ENCODE peak calls at places on chromosome 17, in four cellular contexts. One of them, this sample, is unnamed.
A peak's percentile ranks its signal among the peaks of the same experiment; 100 is the strongest.

GRCh38 chr17:8820311-8821010 is 21.3 kb upstream of the MFSD6L start:
- DNase-seq in body of pancreas: no peak
- DNase-seq in breast epithelium: no peak
- DNase-seq in heart left ventricle: no peak
- DNase-seq in this sample: no peak

GRCh38 chr17:47716381-47716780 is 16.7 kb upstream of the TBX21 start:
- DNase-seq in body of pancreas: no peak
- DNase-seq in heart left ventricle: no peak
- DNase-seq in breast epithelium: no peak
- DNase-seq in this sample: no peak

GRCh38 chr17:34443832-34444469 is 80.9 kb upstream of the CCL1 start:
- DNase-seq in breast epithelium: no peak
- DNase-seq in body of pancreas: no peak
- DNase-seq in heart left ventricle: no peak
- DNase-seq in this sample: peak; percentile 25

GRCh38 chr17:19756551-19756950 is 8.5 kb upstream of the ALDH3A1 start:
- DNase-seq in heart left ventricle: no peak
- DNase-seq in breast epithelium: no peak
- DNase-seq in body of pancreas: no peak
- DNase-seq in this sample: no peak

GRCh38 chr17:82977586-82977985 is 101.8 kb upstream of the METRNL start:
- DNase-seq in breast epithelium: no peak
- DNase-seq in body of pancreas: no peak
- DNase-seq in heart left ventricle: no peak
- DNase-seq in this sample: no peak

GRCh38 chr17:78939615-78940014 is 14.4 kb upstream of the TIMP2 start:
- DNase-seq in body of pancreas: no peak
- DNase-seq in heart left ventricle: no peak
- DNase-seq in breast epithelium: no peak
- DNase-seq in this sample: no peak

GRCh38 chr17:42002175-42002791 is 15.0 kb downstream of the DNAJC7 start:
- DNase-seq in breast epithelium: no peak
- DNase-seq in body of pancreas: no peak
- DNase-seq in heart left ventricle: no peak
- DNase-seq in this sample: no peak

GRCh38 chr17:78300962-78301820 is 58.7 kb downstream of the SOCS3 start:
- DNase-seq in heart left ventricle: no peak
- DNase-seq in breast epithelium: no peak
- DNase-seq in body of pancreas: no peak
- DNase-seq in this sample: no peak

GRCh38 chr17:51650202-51650601 is 389.9 kb downstream of the UTP18 start:
- DNase-seq in heart left ventricle: no peak
- DNase-seq in breast epithelium: no peak
- DNase-seq in body of pancreas: no peak
- DNase-seq in this sample: no peak

GRCh38 chr17:28524476-28525415 is 18.6 kb downstream of the FOXN1 start:
- DNase-seq in breast epithelium: peak; percentile 71
- DNase-seq in heart left ventricle: no peak
- DNase-seq in body of pancreas: peak; percentile 72
- DNase-seq in this sample: no peak

GRCh38 chr17:17467021-17467420 is 9.8 kb upstream of the MED9 start:
- DNase-seq in body of pancreas: no peak
- DNase-seq in breast epithelium: no peak
- DNase-seq in heart left ventricle: no peak
- DNase-seq in this sample: no peak

DNA sequence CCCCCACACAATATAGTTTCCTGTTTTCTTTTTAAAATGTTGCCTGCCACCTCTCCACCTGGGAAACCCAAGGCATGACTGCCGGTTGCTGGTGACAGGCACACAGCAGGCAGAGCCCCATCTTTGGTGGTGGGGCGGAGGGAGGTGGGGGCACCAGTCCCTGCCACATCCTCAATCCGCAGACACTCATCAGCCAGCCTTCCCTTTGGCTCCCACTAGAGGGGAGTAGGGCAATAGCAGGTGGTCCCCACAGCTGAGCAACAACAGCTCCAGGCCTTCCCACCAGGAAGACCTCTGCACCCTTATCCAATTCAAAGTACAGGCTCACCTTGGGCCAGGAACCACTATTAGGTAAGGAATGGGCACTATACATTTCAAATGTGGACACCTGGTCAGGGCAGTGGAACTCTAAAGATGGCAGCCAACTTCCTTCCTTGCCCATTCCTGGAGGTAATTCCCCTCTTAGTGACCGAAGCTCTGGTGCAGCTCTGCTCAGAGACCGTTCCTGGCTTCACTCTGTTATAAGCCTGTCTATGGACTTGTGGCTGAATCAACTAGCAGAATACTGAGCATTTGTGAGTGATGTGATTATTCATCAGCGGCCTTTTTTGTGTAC is 13.9 kb downstream of the RECQL5 start:
- DNase-seq in body of pancreas: no peak
- DNase-seq in heart left ventricle: no peak
- DNase-seq in breast epithelium: no peak
- DNase-seq in this sample: no peak
- TF ChIP-seq CTCF in body of pancreas: peak; percentile 53
- TF ChIP-seq CTCF in heart left ventricle: peak; percentile 50
- TF ChIP-seq CTCF in breast epithelium: no peak
- TF ChIP-seq CTCF in this sample: peak; percentile 39

GRCh38 chr17:58083491-58084316 is 485 bp downstream of the DYNLL2 start:
- DNase-seq in breast epithelium: no peak
- DNase-seq in body of pancreas: peak; percentile 74
- DNase-seq in heart left ventricle: peak; percentile 79
- DNase-seq in this sample: peak; percentile 77
- H3K4me3 ChIP-seq in breast epithelium: peak overlapping the region; percentile 97
- H3K4me3 ChIP-seq in body of pancreas: peak overlapping the region; percentile 95
- H3K4me3 ChIP-seq in heart left ventricle: peak overlapping the region; percentile 96
- H3K4me3 ChIP-seq in this sample: peak overlapping the region; percentile 96

DNA sequence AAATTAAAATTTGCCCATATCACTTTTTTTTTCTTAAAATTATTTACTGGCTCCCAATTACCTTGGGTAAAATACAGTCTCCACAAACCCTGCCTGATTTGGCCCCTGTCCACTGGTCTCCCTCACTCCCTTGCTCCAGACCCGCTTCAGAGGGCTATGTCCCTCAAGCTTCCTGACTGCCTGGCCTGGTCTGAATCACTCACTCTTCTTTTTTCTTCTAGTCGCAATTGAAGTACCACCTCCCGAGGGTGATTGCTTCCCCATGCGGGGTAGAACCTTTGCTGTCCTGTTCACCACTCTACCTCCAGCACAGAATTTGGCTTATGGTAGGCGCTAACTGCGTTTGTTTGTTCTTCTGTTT is 598 bp upstream of the PGAP3 start:
- DNase-seq in body of pancreas: no peak
- DNase-seq in breast epithelium: no peak
- DNase-seq in heart left ventricle: no peak
- DNase-seq in this sample: no peak
- TF ChIP-seq CTCF in body of pancreas: no peak
- TF ChIP-seq CTCF in breast epithelium: no peak
- TF ChIP-seq CTCF in heart left ventricle: no peak
- TF ChIP-seq CTCF in this sample: no peak

GRCh38 chr17:35539659-35540026 is 2.2 kb upstream of the SLFN12L start:
- DNase-seq in body of pancreas: no peak
- DNase-seq in breast epithelium: no peak
- DNase-seq in heart left ventricle: no peak
- DNase-seq in this sample: no peak

GRCh38 chr17:35541434-35541833 is 4.0 kb upstream of the SLFN12L start:
- DNase-seq in heart left ventricle: no peak
- DNase-seq in body of pancreas: no peak
- DNase-seq in breast epithelium: no peak
- DNase-seq in this sample: no peak

GRCh38 chr17:35543856-35544255 is 6.4 kb upstream of the SLFN12L start:
- DNase-seq in heart left ventricle: no peak
- DNase-seq in body of pancreas: no peak
- DNase-seq in breast epithelium: no peak
- DNase-seq in this sample: no peak

GRCh38 chr17:35542990-35543389 is 5.5 kb upstream of the SLFN12L start:
- DNase-seq in breast epithelium: no peak
- DNase-seq in body of pancreas: no peak
- DNase-seq in heart left ventricle: no peak
- DNase-seq in this sample: no peak

DNA sequence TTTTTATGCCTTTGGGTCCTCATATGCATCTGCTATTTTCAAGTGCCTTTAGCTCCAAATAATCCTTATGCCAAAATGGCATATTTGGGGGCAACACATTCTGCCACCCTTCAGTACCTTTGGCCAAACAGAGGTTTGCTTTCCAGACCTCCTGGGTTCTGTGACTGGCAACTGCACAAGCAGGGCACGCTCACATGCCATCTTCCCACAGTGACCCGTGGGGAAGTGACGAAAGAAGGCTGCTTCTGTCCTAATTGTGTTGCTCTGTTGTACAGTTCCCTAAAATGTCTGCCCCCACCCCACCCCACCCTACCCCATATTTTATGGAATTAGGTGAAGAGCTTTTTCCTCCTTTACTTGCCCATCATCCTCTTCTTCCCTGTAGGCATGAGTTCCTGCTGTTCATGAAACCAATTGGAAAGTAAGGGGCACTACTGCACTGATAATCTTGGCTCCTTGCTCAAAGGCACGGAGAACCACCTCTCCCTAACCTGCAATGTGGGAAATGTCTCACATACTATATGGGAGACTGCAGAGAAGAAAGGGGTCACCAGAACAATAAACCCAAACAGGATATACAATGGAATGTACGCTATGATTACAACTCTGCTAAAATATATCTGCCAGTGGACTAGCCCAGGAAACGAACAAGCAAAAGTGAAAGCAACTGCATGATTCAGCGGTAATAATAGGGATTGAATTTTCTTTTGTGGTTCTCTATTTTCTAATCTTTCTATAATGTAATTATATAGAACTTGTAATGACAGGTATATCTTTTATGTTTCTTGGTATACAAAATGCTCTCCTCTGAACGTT is 3.3 kb upstream of the SLFN12L start:
- DNase-seq in body of pancreas: peak; percentile 69
- DNase-seq in breast epithelium: no peak
- DNase-seq in heart left ventricle: peak; percentile 50
- DNase-seq in this sample: no peak
- H3K4me3 ChIP-seq in body of pancreas: no peak overlapping the region
- H3K4me3 ChIP-seq in breast epithelium: peak overlapping the region; percentile 60
- H3K4me3 ChIP-seq in heart left ventricle: peak overlapping the region; percentile 55
- H3K4me3 ChIP-seq in this sample: peak overlapping the region; percentile 45

DNA sequence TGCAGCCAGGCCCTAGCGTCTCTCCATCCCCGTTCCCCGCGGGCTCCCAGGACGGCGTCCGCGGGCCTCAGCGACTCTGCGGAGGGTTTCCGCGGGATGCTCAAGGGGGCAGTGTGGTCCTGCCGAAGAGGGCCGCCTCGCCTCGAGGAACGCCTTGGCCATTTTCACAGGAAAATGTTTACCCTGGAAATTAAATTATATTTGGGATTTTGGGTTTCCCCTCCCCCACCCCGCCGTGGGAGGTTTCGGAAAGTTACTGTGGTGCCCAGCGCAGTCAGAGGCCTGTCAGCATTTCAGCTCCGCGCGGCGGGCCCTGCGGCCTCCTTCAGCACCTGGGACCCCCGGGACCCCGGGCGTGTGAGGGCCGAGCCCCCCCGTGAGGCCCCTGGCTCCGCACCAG is 94.5 kb downstream of the PCTP start:
- DNase-seq in breast epithelium: no peak
- DNase-seq in heart left ventricle: peak; percentile 49
- DNase-seq in body of pancreas: peak; percentile 16
- DNase-seq in this sample: peak; percentile 37
- TF ChIP-seq CTCF in breast epithelium: no peak
- TF ChIP-seq CTCF in heart left ventricle: peak; percentile 44
- TF ChIP-seq CTCF in body of pancreas: peak; percentile 43
- TF ChIP-seq CTCF in this sample: peak; percentile 40

GRCh38 chr17:413016-413350 is 60.4 kb upstream of the RPH3AL start:
- DNase-seq in body of pancreas: no peak
- DNase-seq in heart left ventricle: no peak
- DNase-seq in breast epithelium: no peak
- DNase-seq in this sample: no peak

GRCh38 chr17:411416-412120 is 59.0 kb upstream of the RPH3AL start:
- DNase-seq in heart left ventricle: no peak
- DNase-seq in breast epithelium: no peak
- DNase-seq in body of pancreas: no peak
- DNase-seq in this sample: no peak

GRCh38 chr17:413706-414440 is 61.3 kb upstream of the RPH3AL start:
- DNase-seq in body of pancreas: no peak
- DNase-seq in breast epithelium: no peak
- DNase-seq in heart left ventricle: no peak
- DNase-seq in this sample: no peak

GRCh38 chr17:410674-411401 is 58.2 kb upstream of the RPH3AL start:
- DNase-seq in heart left ventricle: no peak
- DNase-seq in breast epithelium: no peak
- DNase-seq in body of pancreas: no peak
- DNase-seq in this sample: no peak

GRCh38 chr17:412211-413015 is 59.8 kb upstream of the RPH3AL start:
- DNase-seq in heart left ventricle: peak; percentile 49
- DNase-seq in body of pancreas: peak; percentile 65
- DNase-seq in breast epithelium: no peak
- DNase-seq in this sample: peak; percentile 62
- H3K4me3 ChIP-seq in heart left ventricle: peak overlapping the region; percentile 38
- H3K4me3 ChIP-seq in body of pancreas: no peak overlapping the region
- H3K4me3 ChIP-seq in breast epithelium: no peak overlapping the region
- H3K4me3 ChIP-seq in this sample: no peak overlapping the region

GRCh38 chr17:61410100-61410551 is 10.5 kb downstream of the TBX2 start:
- DNase-seq in body of pancreas: no peak
- DNase-seq in breast epithelium: peak; percentile 49
- DNase-seq in heart left ventricle: peak; percentile 17
- DNase-seq in this sample: no peak

GRCh38 chr17:61411944-61412859 is 12.6 kb downstream of the TBX2 start:
- DNase-seq in breast epithelium: peak; percentile 78
- DNase-seq in body of pancreas: peak; percentile 63
- DNase-seq in heart left ventricle: peak; percentile 86
- DNase-seq in this sample: peak; percentile 89

GRCh38 chr17:61412860-61413653 is 13.4 kb downstream of the TBX2 start:
- DNase-seq in body of pancreas: no peak
- DNase-seq in heart left ventricle: peak; percentile 15
- DNase-seq in breast epithelium: peak; percentile 51
- DNase-seq in this sample: no peak

GRCh38 chr17:61410555-61411089 is 11.0 kb downstream of the TBX2 start:
- DNase-seq in body of pancreas: peak; percentile 53
- DNase-seq in heart left ventricle: peak; percentile 84
- DNase-seq in breast epithelium: peak; percentile 81
- DNase-seq in this sample: peak; percentile 79

DNA sequence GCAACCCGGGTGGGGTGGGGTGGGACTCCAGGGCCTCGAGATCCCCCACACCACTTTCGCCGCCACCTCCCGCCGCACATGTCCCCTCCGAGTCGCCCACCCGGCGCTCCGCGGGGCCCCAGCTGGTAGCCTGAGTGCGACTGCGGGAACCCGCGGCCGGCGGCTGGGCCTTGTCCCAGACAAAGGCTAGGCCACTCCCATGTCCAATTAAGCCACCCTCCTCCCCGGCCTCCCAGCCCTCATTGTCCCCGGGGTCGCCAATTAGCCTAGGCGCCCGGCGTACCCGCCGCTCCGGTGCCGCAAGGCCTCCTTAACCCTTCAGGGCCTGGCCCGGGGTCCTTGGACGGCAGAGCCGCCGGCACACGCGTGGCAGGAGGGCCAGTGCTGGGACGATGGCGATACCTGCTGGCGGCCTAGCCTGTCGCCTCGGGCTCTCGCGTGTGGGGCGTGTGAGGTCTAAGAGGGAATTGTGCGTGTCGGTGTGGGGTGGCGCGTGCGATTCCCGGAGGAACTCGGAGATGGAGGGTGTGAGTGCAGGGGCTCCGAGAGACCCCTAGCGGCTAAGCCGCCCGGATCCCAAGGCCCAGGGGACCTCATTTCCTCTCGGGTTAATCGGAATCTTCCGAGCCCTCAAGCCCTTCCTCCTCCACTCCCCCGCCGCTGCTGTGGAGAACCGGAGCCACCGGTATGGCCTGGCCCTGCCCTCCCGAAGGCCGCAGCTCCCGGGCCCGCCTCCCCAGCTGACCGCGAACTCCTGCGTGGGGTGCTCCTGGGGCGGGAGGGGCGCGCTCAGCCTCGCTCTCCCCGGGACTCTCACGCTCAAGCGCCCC is 11.7 kb downstream of the TBX2 start:
- DNase-seq in body of pancreas: no peak
- DNase-seq in breast epithelium: peak; percentile 68
- DNase-seq in heart left ventricle: peak; percentile 68
- DNase-seq in this sample: peak; percentile 70
- TF ChIP-seq CTCF in body of pancreas: no peak
- TF ChIP-seq CTCF in breast epithelium: no peak
- TF ChIP-seq CTCF in heart left ventricle: no peak
- TF ChIP-seq CTCF in this sample: no peak

This sample was measured in heart right ventricle.